ENCODE peak calls at places on chromosome 2, in four cellular contexts. One of them, this sample, is unnamed.

GRCh38 chr2:214069254-214069653 is 341.6 kb upstream of the VWC2L start:
- DNase-seq in pancreas: no peak
- DNase-seq in foreskin fibroblast: peak
- DNase-seq in MM.1S: no peak
- DNase-seq in this sample: peak

GRCh38 chr2:202278036-202278760 is 12.6 kb downstream of the NOP58 start:
- DNase-seq in pancreas: no peak
- DNase-seq in foreskin fibroblast: peak
- DNase-seq in MM.1S: no peak
- DNase-seq in this sample: peak

GRCh38 chr2:189933911-189934399 is 128.6 kb downstream of the MSTN start:
- DNase-seq in pancreas: no peak
- DNase-seq in foreskin fibroblast: peak
- DNase-seq in MM.1S: no peak
- DNase-seq in this sample: no peak

GRCh38 chr2:221851531-221852045 is 279.5 kb upstream of the EPHA4 start:
- DNase-seq in pancreas: no peak
- DNase-seq in foreskin fibroblast: no peak
- DNase-seq in MM.1S: no peak
- DNase-seq in this sample: no peak

GRCh38 chr2:214839464-214839863 is 30.0 kb upstream of the BARD1 start:
- DNase-seq in pancreas: no peak
- DNase-seq in foreskin fibroblast: no peak
- DNase-seq in MM.1S: peak
- DNase-seq in this sample: no peak

GRCh38 chr2:222895143-222895542 is 34.3 kb downstream of the ACSL3 start:
- DNase-seq in pancreas: no peak
- DNase-seq in foreskin fibroblast: no peak
- DNase-seq in MM.1S: no peak
- DNase-seq in this sample: no peak

GRCh38 chr2:96584017-96584416 is 47.5 kb downstream of the ARID5A start:
- DNase-seq in pancreas: no peak
- DNase-seq in foreskin fibroblast: no peak
- DNase-seq in MM.1S: no peak
- DNase-seq in this sample: no peak

GRCh38 chr2:26768759-26769500 is 4.8 kb downstream of the SLC35F6 start:
- DNase-seq in pancreas: no peak
- DNase-seq in foreskin fibroblast: no peak
- DNase-seq in MM.1S: no peak
- DNase-seq in this sample: no peak

GRCh38 chr2:207085110-207085509 is 80.6 kb downstream of the KLF7 start:
- DNase-seq in pancreas: no peak
- DNase-seq in foreskin fibroblast: no peak
- DNase-seq in MM.1S: no peak
- DNase-seq in this sample: no peak

GRCh38 chr2:222239091-222239490 is 59.7 kb downstream of the PAX3 start:
- DNase-seq in pancreas: no peak
- DNase-seq in foreskin fibroblast: no peak
- DNase-seq in MM.1S: no peak
- DNase-seq in this sample: no peak

GRCh38 chr2:201642086-201642578 is 1.2 kb downstream of the TMEM237 start:
- DNase-seq in pancreas: no peak
- DNase-seq in foreskin fibroblast: no peak
- DNase-seq in MM.1S: no peak
- DNase-seq in this sample: no peak

GRCh38 chr2:165563468-165564225 is 94.1 kb downstream of the CSRNP3 start:
- DNase-seq in pancreas: no peak
- DNase-seq in foreskin fibroblast: no peak
- DNase-seq in MM.1S: peak
- DNase-seq in this sample: no peak
- TF ChIP-seq CTCF in pancreas: no peak
- TF ChIP-seq CTCF in foreskin fibroblast: no peak
- TF ChIP-seq CTCF in MM.1S: peak
- TF ChIP-seq CTCF in this sample: peak

GRCh38 chr2:42941633-42942176 is 149.3 kb upstream of the HAAO start:
- DNase-seq in pancreas: no peak
- DNase-seq in foreskin fibroblast: no peak
- DNase-seq in MM.1S: no peak
- DNase-seq in this sample: no peak

GRCh38 chr2:42944744-42945415 is 152.5 kb upstream of the HAAO start:
- DNase-seq in pancreas: no peak
- DNase-seq in foreskin fibroblast: no peak
- DNase-seq in MM.1S: no peak
- DNase-seq in this sample: no peak

GRCh38 chr2:42942990-42943493 is 150.7 kb upstream of the HAAO start:
- DNase-seq in pancreas: no peak
- DNase-seq in foreskin fibroblast: no peak
- DNase-seq in MM.1S: no peak
- DNase-seq in this sample: no peak

GRCh38 chr2:42939411-42940206 is 147.2 kb upstream of the HAAO start:
- DNase-seq in pancreas: no peak
- DNase-seq in foreskin fibroblast: no peak
- DNase-seq in MM.1S: no peak
- DNase-seq in this sample: no peak

GRCh38 chr2:42942214-42942989 is 150.0 kb upstream of the HAAO start:
- DNase-seq in pancreas: no peak
- DNase-seq in foreskin fibroblast: no peak
- DNase-seq in MM.1S: no peak
- DNase-seq in this sample: no peak
- TF ChIP-seq CTCF in pancreas: no peak
- TF ChIP-seq CTCF in foreskin fibroblast: no peak
- TF ChIP-seq CTCF in MM.1S: no peak
- TF ChIP-seq CTCF in this sample: no peak

GRCh38 chr2:36477315-36477714 is 120.7 kb downstream of the FEZ2 start:
- DNase-seq in pancreas: no peak
- DNase-seq in foreskin fibroblast: no peak
- DNase-seq in MM.1S: no peak
- DNase-seq in this sample: no peak
- TF ChIP-seq CTCF in pancreas: no peak
- TF ChIP-seq CTCF in foreskin fibroblast: no peak
- TF ChIP-seq CTCF in MM.1S: no peak
- TF ChIP-seq CTCF in this sample: no peak

GRCh38 chr2:233915133-233915532 is 2.0 kb upstream of the TRPM8 start:
- DNase-seq in pancreas: no peak
- DNase-seq in foreskin fibroblast: no peak
- DNase-seq in MM.1S: peak
- DNase-seq in this sample: no peak
- TF ChIP-seq CTCF in pancreas: no peak
- TF ChIP-seq CTCF in foreskin fibroblast: no peak
- TF ChIP-seq CTCF in MM.1S: peak
- TF ChIP-seq CTCF in this sample: peak

GRCh38 chr2:46487667-46488333 is 8.4 kb downstream of the TMEM247 start:
- DNase-seq in pancreas: no peak
- DNase-seq in foreskin fibroblast: peak
- DNase-seq in MM.1S: no peak
- DNase-seq in this sample: no peak
- TF ChIP-seq CTCF in pancreas: no peak
- TF ChIP-seq CTCF in foreskin fibroblast: no peak
- TF ChIP-seq CTCF in MM.1S: no peak
- TF ChIP-seq CTCF in this sample: no peak

GRCh38 chr2:48221846-48222516 is 308.0 kb upstream of the STON1 start:
- DNase-seq in pancreas: no peak
- DNase-seq in foreskin fibroblast: peak
- DNase-seq in MM.1S: no peak
- DNase-seq in this sample: no peak
- TF ChIP-seq CTCF in pancreas: no peak
- TF ChIP-seq CTCF in foreskin fibroblast: no peak
- TF ChIP-seq CTCF in MM.1S: no peak
- TF ChIP-seq CTCF in this sample: no peak

DNA sequence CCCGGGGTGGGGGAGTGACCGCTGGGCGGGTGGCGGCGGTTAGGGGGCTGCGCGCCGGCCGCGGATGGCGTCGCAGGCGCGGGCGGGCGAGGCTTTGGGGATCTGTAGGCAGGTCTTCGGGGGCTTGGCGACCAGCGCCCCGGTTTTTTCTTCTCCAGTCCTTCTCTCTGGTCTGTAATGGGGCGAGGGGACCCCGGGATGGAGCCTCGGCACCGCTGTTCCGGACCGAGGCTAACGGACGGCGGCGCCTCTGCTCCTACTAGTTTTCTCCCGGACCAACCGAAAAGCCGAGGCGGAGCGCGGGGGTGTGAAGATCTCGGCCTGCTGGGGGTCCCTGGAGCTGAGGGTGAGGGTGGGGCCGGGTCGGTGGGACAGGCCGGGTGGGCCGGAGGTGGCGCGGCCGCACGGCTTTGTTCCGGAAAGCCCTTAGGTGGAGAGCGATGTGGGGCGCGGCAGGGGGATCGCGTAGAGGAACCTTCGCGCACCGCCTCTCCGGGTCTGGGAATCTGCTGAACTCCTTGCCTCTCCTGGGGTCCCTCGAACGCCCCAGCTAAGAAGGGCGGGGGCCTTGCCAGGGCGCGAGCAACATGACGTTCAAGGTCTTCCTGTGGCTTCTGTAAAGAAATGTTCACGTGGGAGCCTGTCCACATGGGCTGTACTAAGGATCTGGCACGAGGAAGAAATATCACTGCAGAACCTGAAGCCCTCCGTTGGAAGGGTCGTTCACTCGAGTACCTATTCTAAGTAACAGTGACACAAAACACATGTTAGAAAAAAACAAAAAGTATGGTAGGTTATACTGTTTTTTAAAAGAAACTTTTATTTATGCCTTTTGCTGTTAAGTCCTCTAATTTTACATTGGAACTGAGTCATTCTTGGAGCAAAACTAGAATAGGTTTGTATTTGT is 861 bp downstream of the SLC39A10 start:
- DNase-seq in pancreas: peak
- DNase-seq in foreskin fibroblast: peak
- DNase-seq in MM.1S: peak
- DNase-seq in this sample: peak
- TF ChIP-seq CTCF in pancreas: no peak
- TF ChIP-seq CTCF in foreskin fibroblast: no peak
- TF ChIP-seq CTCF in MM.1S: no peak
- TF ChIP-seq CTCF in this sample: no peak

This sample was measured in GM13977.